ENCODE peak calls at places on chromosomes 2 and 18, in five cellular contexts. V is GM13977, Y is osteocyte, H is upper lobe of right lung, L is adrenal gland. N is an unnamed sample.

GRCh38 chr2:123518387-123518786 is 506.7 kb upstream of the CNTNAP5 start:
- DNase-seq in V (no peak), Y (no peak), H (no peak), L (no peak), N (no peak)

GRCh38 chr2:24403168-24403850 is 43.0 kb upstream of the ITSN2 start:
- DNase-seq in V (no peak), Y (no peak), H (no peak), L (no peak), N (no peak)

GRCh38 chr2:107340955-107341354 is 455.0 kb upstream of the ST6GAL2 start:
- DNase-seq in V (no peak), Y (no peak), H (no peak), L (no peak), N (no peak)

GRCh38 chr2:182970486-182970885 is 67.8 kb downstream of the NCKAP1 start:
- DNase-seq in V (no peak), Y (no peak), H (no peak), L (no peak), N (no peak)

GRCh38 chr2:68764041-68764780 is 29.6 kb downstream of the ARHGAP25 start:
- DNase-seq in V (no peak), Y (no peak), H (no peak), L (no peak), N (no peak)

GRCh38 chr2:237520290-237520689 is 33.2 kb downstream of the MLPH start:
- DNase-seq in V (no peak), Y (no peak), H (no peak), L (no peak), N (no peak)

GRCh38 chr2:31428001-31428418 is 13.5 kb upstream of the XDH start:
- DNase-seq in V (no peak), Y (no peak), H (no peak), L (no peak), N (no peak)

GRCh38 chr2:140786585-140786984 is 1344.2 kb downstream of the LRP1B start:
- DNase-seq in V (no peak), Y (no peak), H (no peak), L (no peak), N (no peak)

GRCh38 chr2:161412346-161412745 is 3.8 kb upstream of the TBR1 start:
- DNase-seq in V (no peak), Y (no peak), H (no peak), L (no peak), N (no peak)

GRCh38 chr18:25099838-25100393 is 252.1 kb downstream of the ZNF521 start:
- DNase-seq in V (no peak), Y (no peak), H (no peak), L (no peak), N (no peak)

GRCh38 chr2:97740590-97741182 is 27.3 kb downstream of the ZAP70 start:
- DNase-seq in V (peak; percentile 74), Y (no peak), H (peak; percentile 72), L (no peak), N (peak; percentile 71)

GRCh38 chr2:41832218-41832617 is 215.6 kb upstream of the PKDCC start:
- DNase-seq in V (no peak), Y (no peak), H (no peak), L (no peak), N (no peak)

GRCh38 chr2:63066265-63066664 is 15.6 kb downstream of the OTX1 start:
- DNase-seq in V (no peak), Y (no peak), H (no peak), L (no peak), N (no peak)

GRCh38 chr2:37456479-37456878 is 112.0 kb downstream of the QPCT start:
- DNase-seq in V (no peak), Y (no peak), H (no peak), L (no peak), N (no peak)

GRCh38 chr2:236638707-236639106 is 69.1 kb downstream of the ACKR3 start:
- DNase-seq in V (no peak), Y (peak; percentile 65), H (peak; percentile 34), L (no peak), N (no peak)

GRCh38 chr18:11570770-11571169 is 38.6 kb upstream of the SLC35G4 start:
- DNase-seq in V (no peak), Y (no peak), H (no peak), L (no peak), N (no peak)

GRCh38 chr18:58761241-58761969 is 90.1 kb downstream of the MALT1 start:
- DNase-seq in V (peak; percentile 70), Y (peak; percentile 42), H (no peak), L (no peak), N (no peak)

GRCh38 chr2:216604458-216604857 is 28.8 kb upstream of the IGFBP2 start:
- DNase-seq in V (no peak), Y (no peak), H (no peak), L (no peak), N (no peak)

GRCh38 chr2:70247364-70248144 is 874 bp downstream of the TIA1 start:
- DNase-seq in V (no peak), Y (no peak), H (no peak), L (no peak), N (no peak)

GRCh38 chr2:27024188-27024587 is 8.6 kb upstream of the TMEM214 start:
- DNase-seq in V (no peak), Y (no peak), H (no peak), L (peak; percentile 10), N (peak; percentile 33)

GRCh38 chr2:85409719-85410583 is at the start of gene CAPG:
- DNase-seq in V (peak; percentile 77), Y (no peak), H (peak; percentile 91), L (no peak), N (no peak)

GRCh38 chr18:29737190-29737589 is 1305.4 kb downstream of the DSC3 start:
- DNase-seq in V (no peak), Y (no peak), H (peak; percentile 37), L (no peak), N (no peak)

GRCh38 chr2:98940102-98940501 is 4.1 kb upstream of the CRACDL start:
- DNase-seq in V (no peak), Y (no peak), H (no peak), L (no peak), N (no peak)

GRCh38 chr2:20536619-20537422 is 89.9 kb downstream of the RHOB start:
- DNase-seq in V (no peak), Y (no peak), H (no peak), L (no peak), N (no peak)

GRCh38 chr2:149223472-149224062 is 106.8 kb upstream of the LYPD6 start:
- DNase-seq in V (no peak), Y (no peak), H (no peak), L (no peak), N (no peak)

GRCh38 chr2:190123956-190124355 is 61.4 kb upstream of the MSTN start:
- DNase-seq in V (no peak), Y (no peak), H (no peak), L (no peak), N (no peak)

GRCh38 chr2:235968616-235969324 is 199.4 kb downstream of the GBX2 start:
- DNase-seq in V (no peak), Y (no peak), H (no peak), L (no peak), N (peak; percentile 49)

GRCh38 chr2:174138161-174138560 is 110.2 kb downstream of the OLA1 start:
- DNase-seq in V (no peak), Y (no peak), H (no peak), L (no peak), N (no peak)
- TF ChIP-seq CTCF in V (no peak), Y (no peak), H (peak; percentile 43), L (peak; percentile 42), N (no peak)

GRCh38 chr2:185475868-185476267 is 262.7 kb upstream of the FSIP2 start:
- DNase-seq in V (no peak), Y (no peak), H (no peak), L (no peak), N (no peak)
- TF ChIP-seq CTCF in V (no peak), Y (peak; percentile 14), H (no peak), L (no peak), N (no peak)

DNA sequence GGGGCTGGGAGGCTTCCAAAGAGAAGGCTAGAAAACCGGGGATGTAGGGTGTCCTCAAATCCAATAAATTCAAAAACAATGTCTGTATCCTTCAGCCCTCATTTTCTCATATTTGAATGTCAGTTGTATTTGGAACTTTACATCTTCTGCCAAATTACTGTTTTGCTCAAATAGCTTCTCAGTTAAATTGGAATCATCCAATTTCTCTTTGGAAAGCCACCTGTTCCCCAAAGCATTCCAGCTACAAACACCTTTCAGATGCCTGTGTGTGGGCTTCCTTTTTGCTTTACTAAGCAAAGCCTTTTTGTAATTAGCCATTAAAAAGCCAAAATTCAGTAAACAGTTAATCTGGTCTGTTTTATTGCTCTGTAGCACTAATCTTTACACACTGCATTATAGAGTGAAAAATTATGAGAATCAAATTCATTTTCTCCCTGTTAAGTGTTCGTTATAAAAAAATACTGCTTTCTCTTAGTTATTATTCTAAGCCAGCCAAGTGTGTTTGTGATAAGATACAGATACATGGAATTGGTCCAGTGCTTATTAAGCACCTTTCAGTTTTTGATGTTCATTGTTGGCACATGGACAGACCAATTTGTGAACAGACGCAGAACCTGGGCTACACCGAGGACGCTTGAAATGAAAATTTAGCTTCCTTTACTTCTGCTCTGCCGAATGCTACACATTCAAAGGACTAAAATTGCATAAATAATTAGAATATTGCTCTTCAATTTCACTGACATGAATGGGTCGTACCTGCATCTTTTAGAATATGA is 151.6 kb downstream of the RTN4 start:
- DNase-seq in V (no peak), Y (no peak), H (no peak), L (no peak), N (no peak)
- TF ChIP-seq CTCF in V (no peak), Y (no peak), H (no peak), L (no peak), N (no peak)

DNA sequence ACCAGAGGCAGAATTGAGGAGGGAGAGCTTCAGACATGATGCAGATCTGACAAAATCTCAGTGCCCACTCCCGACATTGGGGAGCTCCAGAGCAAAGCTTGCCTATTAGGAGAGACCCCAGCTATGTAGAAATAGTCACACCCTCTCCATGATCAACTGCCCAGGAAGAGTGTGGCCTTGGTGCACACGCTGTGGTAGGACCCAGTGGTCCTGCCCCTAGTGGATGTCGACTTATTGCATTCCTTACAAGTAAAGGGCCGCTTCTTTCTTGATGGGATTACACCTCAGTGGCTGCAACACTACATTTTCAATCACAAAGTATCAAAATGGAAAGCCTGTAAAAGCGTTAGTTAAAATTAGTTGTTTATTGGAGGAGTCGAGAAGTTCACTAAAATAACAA is 64.2 kb downstream of the VRK2 start:
- DNase-seq in V (no peak), Y (no peak), H (no peak), L (no peak), N (no peak)
- TF ChIP-seq CTCF in V (no peak), Y (no peak), H (no peak), L (no peak), N (no peak)